ENCODE peak calls at places on chromosome 13, in five cellular contexts. N is HCT116, T is A549, J is fibroblast of gingiva, L is neural crest cell. Q is an unnamed sample.

GRCh38 chr13:109113427-109113826 is 484.0 kb downstream of the MYO16 start:
- DNase-seq in J (no peak), L (no peak), N (no peak), T (no peak), Q (no peak)

GRCh38 chr13:105202384-105202783 is 1333.1 kb downstream of the EFNB2 start:
- DNase-seq in N (peak; percentile 19), J (no peak), L (no peak), T (peak; percentile 3), Q (no peak)

GRCh38 chr13:59641758-59642157 is 522.0 kb downstream of the DIAPH3 start:
- DNase-seq in N (no peak), T (no peak), L (no peak), J (peak; percentile 30), Q (no peak)

GRCh38 chr13:46839399-46839798 is 42.4 kb upstream of the ESD start:
- DNase-seq in J (no peak), L (no peak), N (no peak), T (no peak), Q (no peak)

GRCh38 chr13:98988782-98989181 is 10.9 kb upstream of the DOCK9 start:
- DNase-seq in J (no peak), T (no peak), N (no peak), L (no peak), Q (no peak)

GRCh38 chr13:50844181-50844875 is 836 bp upstream of the DLEU7 start:
- DNase-seq in L (no peak), N (no peak), T (no peak), J (no peak), Q (no peak)

GRCh38 chr13:30810261-30810701 is 74.9 kb downstream of the ALOX5AP start:
- DNase-seq in T (no peak), J (no peak), L (no peak), N (no peak), Q (no peak)

GRCh38 chr13:77857810-77858209 is 60.8 kb downstream of the EDNRB start:
- DNase-seq in N (no peak), J (no peak), L (no peak), T (no peak), Q (no peak)

GRCh38 chr13:21076265-21076653 is 14.9 kb upstream of the LATS2 start:
- DNase-seq in J (no peak), T (no peak), N (no peak), L (no peak), Q (no peak)

GRCh38 chr13:30846311-30846710 is 59.8 kb upstream of the MEDAG start:
- DNase-seq in J (peak; percentile 60), L (no peak), T (no peak), N (no peak), Q (no peak)

GRCh38 chr13:112764864-112765561 is 75.2 kb downstream of the ATP11A start:
- DNase-seq in L (no peak), N (no peak), T (no peak), J (no peak), Q (no peak)

GRCh38 chr13:34352958-34353357 is 535.0 kb downstream of the RFC3 start:
- DNase-seq in T (no peak), J (no peak), N (no peak), L (no peak), Q (no peak)

GRCh38 chr13:44249439-44249838 is 124.2 kb upstream of the SERP2 start:
- DNase-seq in N (no peak), L (no peak), T (no peak), J (peak; percentile 82), Q (no peak)

GRCh38 chr13:50713849-50714248 is 129.6 kb downstream of the DLEU7 start:
- DNase-seq in N (no peak), J (peak; percentile 34), T (no peak), L (no peak), Q (peak; percentile 76)

GRCh38 chr13:95536629-95537241 is 15.8 kb upstream of the CLDN10 start:
- DNase-seq in L (no peak), N (peak; percentile 15), T (peak; percentile 21), J (peak; percentile 22), Q (no peak)

GRCh38 chr13:19984430-19985218 is 26.1 kb downstream of the ZMYM2 start:
- DNase-seq in N (peak; percentile 12), L (no peak), T (peak; percentile 16), J (peak; percentile 44), Q (no peak)

GRCh38 chr13:38879278-38879677 is 111.4 kb downstream of the STOML3 start:
- DNase-seq in T (no peak), N (no peak), J (no peak), L (no peak), Q (no peak)

GRCh38 chr13:30148171-30148754 is 159.1 kb downstream of the KATNAL1 start:
- DNase-seq in L (no peak), J (no peak), N (no peak), T (no peak), Q (no peak)

GRCh38 chr13:41563501-41564001 is 106.2 kb downstream of the RGCC start:
- DNase-seq in N (no peak), T (peak; percentile 13), J (peak; percentile 93), L (no peak), Q (no peak)

Q was measured in natural killer cell treated with Interleukin-12 subunit alpha and Interleukin-12 subunit beta and Interleukin-15 and Interleukin-18, amount 100 ng/mL, for 72 hours.